ENCODE peak calls at places on chromosomes 16 and 17, in ten cellular contexts. One of them, this sample, is unnamed.

GRCh38 chr17:82257473-82257872 is 16.0 kb downstream of the CSNK1D start:
- DNase-seq in NCI-H2029: no peak
- DNase-seq in A549: no peak
- DNase-seq in GM13977: no peak
- DNase-seq in H7: peak
- DNase-seq in stimulated activated CD4-positive, alpha-beta T cell treated with anti-CD3 and anti-CD28 coated beads, TNF-alpha, amount 100 ng/mL, for 48 hours: peak
- DNase-seq in left ventricle myocardium inferior: no peak
- DNase-seq in thoracic aorta: no peak
- DNase-seq in T-helper 1 cell: peak
- DNase-seq in activated CD8-positive, alpha-beta memory T cell treated with anti-CD3 and anti-CD28 coated beads for 48 hours: peak
- DNase-seq in this sample: no peak

GRCh38 chr16:22375117-22375962 is 921 bp upstream of the CDR2 start:
- DNase-seq in T-helper 1 cell: no peak
- DNase-seq in NCI-H2029: no peak
- DNase-seq in GM13977: no peak
- DNase-seq in stimulated activated CD4-positive, alpha-beta T cell treated with anti-CD3 and anti-CD28 coated beads, TNF-alpha, amount 100 ng/mL, for 48 hours: no peak
- DNase-seq in A549: no peak
- DNase-seq in activated CD8-positive, alpha-beta memory T cell treated with anti-CD3 and anti-CD28 coated beads for 48 hours: no peak
- DNase-seq in H7: no peak
- DNase-seq in left ventricle myocardium inferior: no peak
- DNase-seq in thoracic aorta: no peak
- DNase-seq in this sample: no peak

GRCh38 chr17:76331083-76331482 is 22.6 kb downstream of the PRPSAP1 start:
- DNase-seq in A549: no peak
- DNase-seq in stimulated activated CD4-positive, alpha-beta T cell treated with anti-CD3 and anti-CD28 coated beads, TNF-alpha, amount 100 ng/mL, for 48 hours: no peak
- DNase-seq in H7: no peak
- DNase-seq in NCI-H2029: no peak
- DNase-seq in T-helper 1 cell: no peak
- DNase-seq in GM13977: no peak
- DNase-seq in thoracic aorta: no peak
- DNase-seq in left ventricle myocardium inferior: no peak
- DNase-seq in activated CD8-positive, alpha-beta memory T cell treated with anti-CD3 and anti-CD28 coated beads for 48 hours: no peak
- DNase-seq in this sample: no peak

GRCh38 chr17:33112763-33113162 is 121.1 kb downstream of the SPACA3 start:
- DNase-seq in NCI-H2029: no peak
- DNase-seq in H7: no peak
- DNase-seq in activated CD8-positive, alpha-beta memory T cell treated with anti-CD3 and anti-CD28 coated beads for 48 hours: no peak
- DNase-seq in A549: peak
- DNase-seq in stimulated activated CD4-positive, alpha-beta T cell treated with anti-CD3 and anti-CD28 coated beads, TNF-alpha, amount 100 ng/mL, for 48 hours: no peak
- DNase-seq in thoracic aorta: no peak
- DNase-seq in T-helper 1 cell: no peak
- DNase-seq in left ventricle myocardium inferior: no peak
- DNase-seq in GM13977: no peak
- DNase-seq in this sample: no peak

GRCh38 chr16:3017262-3017805 is 649 bp downstream of the CLDN6 start:
- DNase-seq in NCI-H2029: no peak
- DNase-seq in GM13977: no peak
- DNase-seq in thoracic aorta: no peak
- DNase-seq in H7: no peak
- DNase-seq in A549: no peak
- DNase-seq in T-helper 1 cell: no peak
- DNase-seq in activated CD8-positive, alpha-beta memory T cell treated with anti-CD3 and anti-CD28 coated beads for 48 hours: no peak
- DNase-seq in stimulated activated CD4-positive, alpha-beta T cell treated with anti-CD3 and anti-CD28 coated beads, TNF-alpha, amount 100 ng/mL, for 48 hours: no peak
- DNase-seq in left ventricle myocardium inferior: no peak
- DNase-seq in this sample: no peak

GRCh38 chr17:66076546-66077190 is 115.3 kb downstream of the CEP112 start:
- DNase-seq in stimulated activated CD4-positive, alpha-beta T cell treated with anti-CD3 and anti-CD28 coated beads, TNF-alpha, amount 100 ng/mL, for 48 hours: no peak
- DNase-seq in NCI-H2029: no peak
- DNase-seq in thoracic aorta: no peak
- DNase-seq in activated CD8-positive, alpha-beta memory T cell treated with anti-CD3 and anti-CD28 coated beads for 48 hours: no peak
- DNase-seq in A549: no peak
- DNase-seq in left ventricle myocardium inferior: no peak
- DNase-seq in H7: no peak
- DNase-seq in GM13977: no peak
- DNase-seq in T-helper 1 cell: no peak
- DNase-seq in this sample: no peak

GRCh38 chr16:57628008-57628781 is at the start of gene ADGRG1:
- DNase-seq in NCI-H2029: no peak
- DNase-seq in H7: peak
- DNase-seq in thoracic aorta: peak
- DNase-seq in stimulated activated CD4-positive, alpha-beta T cell treated with anti-CD3 and anti-CD28 coated beads, TNF-alpha, amount 100 ng/mL, for 48 hours: peak
- DNase-seq in A549: peak
- DNase-seq in GM13977: peak
- DNase-seq in left ventricle myocardium inferior: peak
- DNase-seq in activated CD8-positive, alpha-beta memory T cell treated with anti-CD3 and anti-CD28 coated beads for 48 hours: peak
- DNase-seq in T-helper 1 cell: no peak
- DNase-seq in this sample: peak

GRCh38 chr16:73951541-73951940 is 345.1 kb upstream of the PSMD7 start:
- DNase-seq in NCI-H2029: no peak
- DNase-seq in A549: no peak
- DNase-seq in left ventricle myocardium inferior: peak
- DNase-seq in GM13977: no peak
- DNase-seq in thoracic aorta: no peak
- DNase-seq in H7: peak
- DNase-seq in activated CD8-positive, alpha-beta memory T cell treated with anti-CD3 and anti-CD28 coated beads for 48 hours: no peak
- DNase-seq in T-helper 1 cell: no peak
- DNase-seq in stimulated activated CD4-positive, alpha-beta T cell treated with anti-CD3 and anti-CD28 coated beads, TNF-alpha, amount 100 ng/mL, for 48 hours: no peak
- DNase-seq in this sample: no peak

GRCh38 chr17:81890447-81891302 is 711 bp downstream of the ALYREF start:
- DNase-seq in left ventricle myocardium inferior: no peak
- DNase-seq in A549: no peak
- DNase-seq in NCI-H2029: no peak
- DNase-seq in T-helper 1 cell: no peak
- DNase-seq in H7: peak
- DNase-seq in stimulated activated CD4-positive, alpha-beta T cell treated with anti-CD3 and anti-CD28 coated beads, TNF-alpha, amount 100 ng/mL, for 48 hours: no peak
- DNase-seq in thoracic aorta: no peak
- DNase-seq in GM13977: no peak
- DNase-seq in activated CD8-positive, alpha-beta memory T cell treated with anti-CD3 and anti-CD28 coated beads for 48 hours: no peak
- DNase-seq in this sample: no peak

GRCh38 chr16:10390867-10391266 is 5.0 kb downstream of the ATF7IP2 start:
- DNase-seq in H7: no peak
- DNase-seq in A549: no peak
- DNase-seq in NCI-H2029: no peak
- DNase-seq in T-helper 1 cell: no peak
- DNase-seq in activated CD8-positive, alpha-beta memory T cell treated with anti-CD3 and anti-CD28 coated beads for 48 hours: no peak
- DNase-seq in thoracic aorta: no peak
- DNase-seq in stimulated activated CD4-positive, alpha-beta T cell treated with anti-CD3 and anti-CD28 coated beads, TNF-alpha, amount 100 ng/mL, for 48 hours: no peak
- DNase-seq in GM13977: no peak
- DNase-seq in left ventricle myocardium inferior: no peak
- DNase-seq in this sample: no peak

GRCh38 chr16:48105456-48105855 is 50.3 kb downstream of the ABCC12 start:
- DNase-seq in left ventricle myocardium inferior: no peak
- DNase-seq in stimulated activated CD4-positive, alpha-beta T cell treated with anti-CD3 and anti-CD28 coated beads, TNF-alpha, amount 100 ng/mL, for 48 hours: no peak
- DNase-seq in NCI-H2029: no peak
- DNase-seq in T-helper 1 cell: no peak
- DNase-seq in thoracic aorta: no peak
- DNase-seq in H7: no peak
- DNase-seq in activated CD8-positive, alpha-beta memory T cell treated with anti-CD3 and anti-CD28 coated beads for 48 hours: no peak
- DNase-seq in A549: no peak
- DNase-seq in GM13977: no peak
- DNase-seq in this sample: no peak

GRCh38 chr16:57435838-57436237 is 11.3 kb downstream of the CIAPIN1 start:
- DNase-seq in GM13977: no peak
- DNase-seq in T-helper 1 cell: no peak
- DNase-seq in left ventricle myocardium inferior: no peak
- DNase-seq in thoracic aorta: no peak
- DNase-seq in H7: no peak
- DNase-seq in NCI-H2029: no peak
- DNase-seq in activated CD8-positive, alpha-beta memory T cell treated with anti-CD3 and anti-CD28 coated beads for 48 hours: no peak
- DNase-seq in A549: no peak
- DNase-seq in stimulated activated CD4-positive, alpha-beta T cell treated with anti-CD3 and anti-CD28 coated beads, TNF-alpha, amount 100 ng/mL, for 48 hours: no peak
- DNase-seq in this sample: no peak

GRCh38 chr16:24253192-24253591 is 2.9 kb upstream of the CACNG3 start:
- DNase-seq in activated CD8-positive, alpha-beta memory T cell treated with anti-CD3 and anti-CD28 coated beads for 48 hours: no peak
- DNase-seq in stimulated activated CD4-positive, alpha-beta T cell treated with anti-CD3 and anti-CD28 coated beads, TNF-alpha, amount 100 ng/mL, for 48 hours: peak
- DNase-seq in NCI-H2029: peak
- DNase-seq in A549: peak
- DNase-seq in GM13977: peak
- DNase-seq in thoracic aorta: no peak
- DNase-seq in T-helper 1 cell: peak
- DNase-seq in left ventricle myocardium inferior: no peak
- DNase-seq in H7: peak
- DNase-seq in this sample: no peak

GRCh38 chr16:5841934-5842333 is 744.3 kb upstream of the EEF2KMT start:
- DNase-seq in activated CD8-positive, alpha-beta memory T cell treated with anti-CD3 and anti-CD28 coated beads for 48 hours: no peak
- DNase-seq in T-helper 1 cell: no peak
- DNase-seq in GM13977: no peak
- DNase-seq in NCI-H2029: no peak
- DNase-seq in left ventricle myocardium inferior: no peak
- DNase-seq in H7: no peak
- DNase-seq in thoracic aorta: no peak
- DNase-seq in A549: no peak
- DNase-seq in stimulated activated CD4-positive, alpha-beta T cell treated with anti-CD3 and anti-CD28 coated beads, TNF-alpha, amount 100 ng/mL, for 48 hours: no peak
- DNase-seq in this sample: no peak

GRCh38 chr17:29891131-29891530 is 38.9 kb downstream of the SSH2 start:
- DNase-seq in H7: no peak
- DNase-seq in activated CD8-positive, alpha-beta memory T cell treated with anti-CD3 and anti-CD28 coated beads for 48 hours: no peak
- DNase-seq in left ventricle myocardium inferior: no peak
- DNase-seq in NCI-H2029: no peak
- DNase-seq in stimulated activated CD4-positive, alpha-beta T cell treated with anti-CD3 and anti-CD28 coated beads, TNF-alpha, amount 100 ng/mL, for 48 hours: no peak
- DNase-seq in GM13977: peak
- DNase-seq in thoracic aorta: no peak
- DNase-seq in A549: no peak
- DNase-seq in T-helper 1 cell: no peak
- DNase-seq in this sample: no peak

GRCh38 chr16:3797904-3798811 is 80.8 kb upstream of the TRAP1 start:
- DNase-seq in A549: no peak
- DNase-seq in GM13977: no peak
- DNase-seq in NCI-H2029: no peak
- DNase-seq in thoracic aorta: no peak
- DNase-seq in left ventricle myocardium inferior: no peak
- DNase-seq in activated CD8-positive, alpha-beta memory T cell treated with anti-CD3 and anti-CD28 coated beads for 48 hours: no peak
- DNase-seq in T-helper 1 cell: no peak
- DNase-seq in H7: peak
- DNase-seq in stimulated activated CD4-positive, alpha-beta T cell treated with anti-CD3 and anti-CD28 coated beads, TNF-alpha, amount 100 ng/mL, for 48 hours: no peak
- DNase-seq in this sample: no peak

GRCh38 chr17:39631403-39631802 is 4.7 kb downstream of the PPP1R1B start:
- DNase-seq in thoracic aorta: no peak
- DNase-seq in T-helper 1 cell: no peak
- DNase-seq in left ventricle myocardium inferior: no peak
- DNase-seq in A549: no peak
- DNase-seq in GM13977: no peak
- DNase-seq in H7: peak
- DNase-seq in stimulated activated CD4-positive, alpha-beta T cell treated with anti-CD3 and anti-CD28 coated beads, TNF-alpha, amount 100 ng/mL, for 48 hours: no peak
- DNase-seq in NCI-H2029: peak
- DNase-seq in activated CD8-positive, alpha-beta memory T cell treated with anti-CD3 and anti-CD28 coated beads for 48 hours: no peak
- DNase-seq in this sample: peak

GRCh38 chr17:41049110-41049509 is 2.0 kb upstream of the KRTAP2-1 start:
- DNase-seq in stimulated activated CD4-positive, alpha-beta T cell treated with anti-CD3 and anti-CD28 coated beads, TNF-alpha, amount 100 ng/mL, for 48 hours: no peak
- DNase-seq in activated CD8-positive, alpha-beta memory T cell treated with anti-CD3 and anti-CD28 coated beads for 48 hours: no peak
- DNase-seq in T-helper 1 cell: no peak
- DNase-seq in NCI-H2029: no peak
- DNase-seq in GM13977: no peak
- DNase-seq in thoracic aorta: no peak
- DNase-seq in H7: no peak
- DNase-seq in A549: no peak
- DNase-seq in left ventricle myocardium inferior: no peak
- DNase-seq in this sample: no peak

GRCh38 chr17:64781394-64781793 is 119.3 kb upstream of the SMURF2 start:
- DNase-seq in left ventricle myocardium inferior: peak
- DNase-seq in T-helper 1 cell: peak
- DNase-seq in GM13977: no peak
- DNase-seq in H7: peak
- DNase-seq in NCI-H2029: no peak
- DNase-seq in stimulated activated CD4-positive, alpha-beta T cell treated with anti-CD3 and anti-CD28 coated beads, TNF-alpha, amount 100 ng/mL, for 48 hours: no peak
- DNase-seq in A549: no peak
- DNase-seq in activated CD8-positive, alpha-beta memory T cell treated with anti-CD3 and anti-CD28 coated beads for 48 hours: no peak
- DNase-seq in thoracic aorta: no peak
- DNase-seq in this sample: peak

GRCh38 chr17:83183150-83183820 is 103.9 kb downstream of the METRNL start:
- DNase-seq in stimulated activated CD4-positive, alpha-beta T cell treated with anti-CD3 and anti-CD28 coated beads, TNF-alpha, amount 100 ng/mL, for 48 hours: no peak
- DNase-seq in activated CD8-positive, alpha-beta memory T cell treated with anti-CD3 and anti-CD28 coated beads for 48 hours: no peak
- DNase-seq in A549: no peak
- DNase-seq in H7: no peak
- DNase-seq in thoracic aorta: no peak
- DNase-seq in T-helper 1 cell: no peak
- DNase-seq in left ventricle myocardium inferior: no peak
- DNase-seq in NCI-H2029: no peak
- DNase-seq in GM13977: no peak
- DNase-seq in this sample: no peak

GRCh38 chr16:79981814-79982213 is 381.3 kb upstream of the MAF start:
- DNase-seq in NCI-H2029: no peak
- DNase-seq in H7: no peak
- DNase-seq in left ventricle myocardium inferior: no peak
- DNase-seq in stimulated activated CD4-positive, alpha-beta T cell treated with anti-CD3 and anti-CD28 coated beads, TNF-alpha, amount 100 ng/mL, for 48 hours: no peak
- DNase-seq in thoracic aorta: no peak
- DNase-seq in activated CD8-positive, alpha-beta memory T cell treated with anti-CD3 and anti-CD28 coated beads for 48 hours: no peak
- DNase-seq in A549: no peak
- DNase-seq in GM13977: no peak
- DNase-seq in T-helper 1 cell: no peak
- DNase-seq in this sample: no peak

GRCh38 chr16:54422159-54422558 is 135.6 kb upstream of the IRX3 start:
- DNase-seq in A549: no peak
- DNase-seq in H7: no peak
- DNase-seq in NCI-H2029: no peak
- DNase-seq in stimulated activated CD4-positive, alpha-beta T cell treated with anti-CD3 and anti-CD28 coated beads, TNF-alpha, amount 100 ng/mL, for 48 hours: no peak
- DNase-seq in GM13977: no peak
- DNase-seq in left ventricle myocardium inferior: peak
- DNase-seq in T-helper 1 cell: no peak
- DNase-seq in thoracic aorta: no peak
- DNase-seq in activated CD8-positive, alpha-beta memory T cell treated with anti-CD3 and anti-CD28 coated beads for 48 hours: no peak
- DNase-seq in this sample: no peak

GRCh38 chr16:10979717-10980601 is 35.6 kb downstream of the CLEC16A start:
- DNase-seq in activated CD8-positive, alpha-beta memory T cell treated with anti-CD3 and anti-CD28 coated beads for 48 hours: no peak
- DNase-seq in T-helper 1 cell: no peak
- DNase-seq in GM13977: no peak
- DNase-seq in left ventricle myocardium inferior: no peak
- DNase-seq in H7: peak
- DNase-seq in A549: no peak
- DNase-seq in NCI-H2029: no peak
- DNase-seq in thoracic aorta: no peak
- DNase-seq in stimulated activated CD4-positive, alpha-beta T cell treated with anti-CD3 and anti-CD28 coated beads, TNF-alpha, amount 100 ng/mL, for 48 hours: no peak
- DNase-seq in this sample: peak

GRCh38 chr17:29331330-29331729 is 37.4 kb upstream of the NUFIP2 start:
- DNase-seq in H7: no peak
- DNase-seq in stimulated activated CD4-positive, alpha-beta T cell treated with anti-CD3 and anti-CD28 coated beads, TNF-alpha, amount 100 ng/mL, for 48 hours: no peak
- DNase-seq in left ventricle myocardium inferior: no peak
- DNase-seq in GM13977: no peak
- DNase-seq in T-helper 1 cell: no peak
- DNase-seq in thoracic aorta: no peak
- DNase-seq in NCI-H2029: no peak
- DNase-seq in activated CD8-positive, alpha-beta memory T cell treated with anti-CD3 and anti-CD28 coated beads for 48 hours: no peak
- DNase-seq in A549: no peak
- DNase-seq in this sample: no peak

GRCh38 chr16:11386791-11387546 is 41.7 kb downstream of the RMI2 start:
- DNase-seq in thoracic aorta: no peak
- DNase-seq in activated CD8-positive, alpha-beta memory T cell treated with anti-CD3 and anti-CD28 coated beads for 48 hours: no peak
- DNase-seq in left ventricle myocardium inferior: no peak
- DNase-seq in stimulated activated CD4-positive, alpha-beta T cell treated with anti-CD3 and anti-CD28 coated beads, TNF-alpha, amount 100 ng/mL, for 48 hours: no peak
- DNase-seq in A549: peak
- DNase-seq in NCI-H2029: no peak
- DNase-seq in T-helper 1 cell: no peak
- DNase-seq in H7: peak
- DNase-seq in GM13977: peak
- DNase-seq in this sample: no peak

GRCh38 chr17:22694362-22695227 is 1002.3 kb downstream of the KCNJ18 start:
- DNase-seq in NCI-H2029: no peak
- DNase-seq in GM13977: no peak
- DNase-seq in T-helper 1 cell: no peak
- DNase-seq in thoracic aorta: no peak
- DNase-seq in stimulated activated CD4-positive, alpha-beta T cell treated with anti-CD3 and anti-CD28 coated beads, TNF-alpha, amount 100 ng/mL, for 48 hours: no peak
- DNase-seq in left ventricle myocardium inferior: no peak
- DNase-seq in activated CD8-positive, alpha-beta memory T cell treated with anti-CD3 and anti-CD28 coated beads for 48 hours: no peak
- DNase-seq in H7: peak
- DNase-seq in A549: no peak
- DNase-seq in this sample: no peak

GRCh38 chr17:65283704-65284103 is 146.5 kb downstream of the RGS9 start:
- DNase-seq in H7: no peak
- DNase-seq in T-helper 1 cell: no peak
- DNase-seq in left ventricle myocardium inferior: no peak
- DNase-seq in GM13977: no peak
- DNase-seq in NCI-H2029: no peak
- DNase-seq in A549: no peak
- DNase-seq in activated CD8-positive, alpha-beta memory T cell treated with anti-CD3 and anti-CD28 coated beads for 48 hours: no peak
- DNase-seq in stimulated activated CD4-positive, alpha-beta T cell treated with anti-CD3 and anti-CD28 coated beads, TNF-alpha, amount 100 ng/mL, for 48 hours: no peak
- DNase-seq in thoracic aorta: no peak
- DNase-seq in this sample: no peak

This sample was measured in lower lobe of right lung.